ENCODE peak calls at places on chromosomes 5 and 9, in five cellular contexts. I, T, O, K and Y are unnamed samples.

GRCh38 chr5:10793785-10794184 is 32.8 kb upstream of the DAP start:
- DNase-seq in I (no peak), T (no peak), O (no peak), K (no peak), Y (no peak)

GRCh38 chr5:24364711-24365110 is 280.1 kb downstream of the CDH10 start:
- DNase-seq in I (no peak), T (no peak), O (no peak), K (no peak), Y (no peak)

GRCh38 chr9:113221800-113222481 is 597 bp downstream of the SLC31A1 start:
- DNase-seq in I (no peak), T (no peak), O (no peak), K (no peak), Y (no peak)

GRCh38 chr5:56167522-56167921 is 65.6 kb downstream of the ANKRD55 start:
- DNase-seq in I (no peak), T (no peak), O (no peak), K (no peak), Y (no peak)

GRCh38 chr5:146620663-146621051 is 104.7 kb upstream of the GPR151 start:
- DNase-seq in I (no peak), T (no peak), O (peak; percentile 58), K (peak; percentile 70), Y (no peak)

GRCh38 chr9:69030851-69031645 is 4.5 kb upstream of the FXN start:
- DNase-seq in I (no peak), T (no peak), O (no peak), K (no peak), Y (no peak)

GRCh38 chr9:70902171-70902570 is 219.2 kb downstream of the TRPM3 start:
- DNase-seq in I (no peak), T (no peak), O (no peak), K (no peak), Y (no peak)

GRCh38 chr9:3906437-3907213 is 380.8 kb upstream of the RFX3 start:
- DNase-seq in I (no peak), T (no peak), O (no peak), K (no peak), Y (no peak)

GRCh38 chr5:107365355-107366109 is 305.2 kb downstream of the EFNA5 start:
- DNase-seq in I (no peak), T (no peak), O (peak; percentile 69), K (no peak), Y (no peak)

GRCh38 chr5:143016777-143017374 is 246.7 kb downstream of the ARHGAP26 start:
- DNase-seq in I (no peak), T (no peak), O (peak; percentile 58), K (peak; percentile 57), Y (no peak)

GRCh38 chr5:23411200-23411599 is 96.2 kb upstream of the PRDM9 start:
- DNase-seq in I (no peak), T (no peak), O (no peak), K (no peak), Y (no peak)

GRCh38 chr5:103532116-103532734 is 30.4 kb downstream of the NUDT12 start:
- DNase-seq in I (no peak), T (no peak), O (no peak), K (no peak), Y (no peak)

GRCh38 chr5:93340881-93341280 is 240.1 kb downstream of the NR2F1-AS1 start:
- DNase-seq in I (no peak), T (no peak), O (no peak), K (no peak), Y (no peak)

GRCh38 chr5:2219149-2219776 is 336.5 kb upstream of the IRX4 start:
- DNase-seq in I (no peak), T (no peak), O (no peak), K (no peak), Y (no peak)

GRCh38 chr5:978051-978450 is 30.6 kb upstream of the NKD2 start:
- DNase-seq in I (no peak), T (no peak), O (peak; percentile 42), K (no peak), Y (no peak)

GRCh38 chr9:136093331-136093986 is 1.6 kb downstream of the NACC2 start:
- DNase-seq in I (no peak), T (no peak), O (peak; percentile 72), K (no peak), Y (no peak)

GRCh38 chr5:157379983-157380382 is 80.0 kb upstream of the NIPAL4 start:
- DNase-seq in I (no peak), T (no peak), O (peak; percentile 20), K (no peak), Y (no peak)

GRCh38 chr5:170491479-170491878 is 12.3 kb upstream of the KCNIP1 start:
- DNase-seq in I (no peak), T (no peak), O (no peak), K (no peak), Y (no peak)

GRCh38 chr9:12715268-12715667 is 22.1 kb downstream of the TYRP1 start:
- DNase-seq in I (no peak), T (no peak), O (no peak), K (no peak), Y (no peak)

GRCh38 chr5:29882036-29882435 is 1311.5 kb upstream of the CDH6 start:
- DNase-seq in I (no peak), T (no peak), O (no peak), K (no peak), Y (no peak)

GRCh38 chr5:10307206-10308148 is at the start of gene CMBL:
- DNase-seq in I (no peak), T (no peak), O (peak; percentile 80), K (peak; percentile 37), Y (no peak)

GRCh38 chr9:127303830-127304229 is 39.3 kb downstream of the GARNL3 start:
- DNase-seq in I (no peak), T (no peak), O (no peak), K (no peak), Y (no peak)

GRCh38 chr5:76175821-76176403 is 92.7 kb downstream of the SV2C start:
- DNase-seq in I (no peak), T (no peak), O (no peak), K (peak; percentile 3), Y (no peak)

GRCh38 chr5:137712268-137712667 is 23.6 kb downstream of the KLHL3 start:
- DNase-seq in I (no peak), T (no peak), O (peak; percentile 1), K (no peak), Y (no peak)

GRCh38 chr9:91902465-91903125 is 47.4 kb downstream of the ROR2 start:
- DNase-seq in I (no peak), T (no peak), O (peak; percentile 63), K (no peak), Y (no peak)

GRCh38 chr5:143200781-143201398 is 202.6 kb downstream of the NR3C1 start:
- DNase-seq in I (no peak), T (no peak), O (no peak), K (no peak), Y (no peak)

GRCh38 chr5:175789670-175790069 is 81.7 kb upstream of the CPLX2 start:
- DNase-seq in I (no peak), T (no peak), O (no peak), K (no peak), Y (no peak)

GRCh38 chr9:129328357-129329103 is 150.5 kb upstream of the IER5L start:
- DNase-seq in I (no peak), T (no peak), O (no peak), K (no peak), Y (no peak)

GRCh38 chr5:74934949-74935751 is 69.0 kb upstream of the FAM169A start:
- DNase-seq in I (no peak), T (no peak), O (peak; percentile 58), K (no peak), Y (no peak)

GRCh38 chr9:22037954-22038690 is 29.0 kb upstream of the CDKN2B start:
- DNase-seq in I (no peak), T (no peak), O (no peak), K (no peak), Y (no peak)
- TF ChIP-seq CTCF in I (peak; percentile 42), T (peak; percentile 39), O (peak; percentile 71), K (peak; percentile 49), Y (no peak)

GRCh38 chr5:159104058-159104651 is 4.4 kb upstream of the EBF1 start:
- DNase-seq in I (peak; percentile 13), T (no peak), O (peak; percentile 87), K (peak; percentile 62), Y (no peak)
- TF ChIP-seq CTCF in I (no peak), T (no peak), O (peak; percentile 76), K (peak; percentile 39), Y (no peak)

GRCh38 chr5:129094087-129094923 is at the start of gene ISOC1:
- DNase-seq in I (peak; percentile 78), T (peak; percentile 44), O (peak; percentile 96), K (peak; percentile 96), Y (peak; percentile 65)
- TF ChIP-seq CTCF in I (no peak), T (no peak), O (peak; percentile 30), K (no peak), Y (no peak)

GRCh38 chr9:120608421-120608820 is 28.5 kb upstream of the CDK5RAP2 start:
- DNase-seq in I (no peak), T (no peak), O (no peak), K (no peak), Y (no peak)

GRCh38 chr9:120610975-120611689 is 31.2 kb upstream of the CDK5RAP2 start:
- DNase-seq in I (no peak), T (no peak), O (no peak), K (no peak), Y (no peak)

GRCh38 chr9:120611690-120612068 is 31.7 kb upstream of the CDK5RAP2 start:
- DNase-seq in I (no peak), T (no peak), O (no peak), K (no peak), Y (no peak)

GRCh38 chr9:120609636-120610035 is 29.7 kb upstream of the CDK5RAP2 start:
- DNase-seq in I (no peak), T (no peak), O (no peak), K (no peak), Y (no peak)

DNA sequence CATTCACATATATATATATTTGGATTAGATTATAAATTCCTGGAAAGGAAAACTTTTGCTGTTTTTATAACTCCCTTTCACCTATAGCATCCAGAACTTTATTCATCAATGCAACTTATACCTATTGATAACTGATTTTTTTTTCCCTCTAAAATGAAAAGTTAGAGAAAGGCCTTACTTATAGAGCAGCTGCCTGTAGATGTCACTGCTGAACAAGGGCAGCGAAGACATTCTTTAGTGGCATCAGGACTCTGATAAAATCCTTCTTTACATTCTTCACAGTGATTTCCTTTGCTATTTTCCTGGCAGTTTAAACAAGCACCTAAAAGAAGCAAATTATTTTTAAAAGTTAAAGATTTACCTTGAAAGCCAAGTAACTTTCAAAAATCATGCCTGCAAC is 32.3 kb upstream of the CDK5RAP2 start:
- DNase-seq in I (no peak), T (no peak), O (no peak), K (peak; percentile 28), Y (no peak)
- TF ChIP-seq CTCF in I (no peak), T (no peak), O (peak; percentile 74), K (no peak), Y (no peak)

DNA sequence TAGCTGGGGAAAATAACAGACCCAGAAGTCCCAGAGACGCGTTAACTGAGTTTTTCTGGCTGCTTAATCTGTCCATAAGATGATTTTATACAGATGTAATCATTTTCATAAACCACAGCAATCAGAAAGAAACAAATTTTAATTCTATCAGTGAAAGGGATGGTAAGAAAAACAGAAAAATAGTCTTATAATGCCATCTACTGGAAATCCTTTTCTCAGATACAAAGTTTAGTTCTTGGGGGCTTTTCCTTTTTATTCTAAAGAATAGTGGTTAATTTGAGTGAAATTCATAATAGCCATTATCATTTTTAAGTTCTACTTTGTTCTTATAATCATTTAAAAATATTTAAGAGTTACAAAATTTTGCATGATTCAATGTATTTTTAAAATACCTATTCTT is 44.4 kb downstream of the DROSHA start:
- DNase-seq in I (no peak), T (no peak), O (no peak), K (no peak), Y (no peak)
- TF ChIP-seq CTCF in I (no peak), T (no peak), O (no peak), K (no peak), Y (no peak)